ENCODE peak calls at places on chromosomes 13 and 19, in five cellular contexts. F is A549; T is activated naive CD4-positive, alpha-beta T cell treated with anti-CD3 and anti-CD28 coated beads, Interleukin-2, amount 50 U/mL, for 16 hours; J is lung; R is KBM-7. W is an unnamed sample.

GRCh38 chr19:57320180-57321084 is at the start of gene ZNF543:
- DNase-seq in T (peak; percentile 94), F (peak; percentile 98), R (peak; percentile 96), J (peak; percentile 94), W (peak; percentile 97)

GRCh38 chr13:45411226-45411625 is 6.9 kb downstream of the SLC25A30 start:
- DNase-seq in F (no peak), R (no peak), J (no peak), T (no peak), W (no peak)

GRCh38 chr13:87052731-87053130 is 618.4 kb upstream of the SLITRK5 start:
- DNase-seq in J (no peak), F (no peak), R (no peak), T (no peak), W (no peak)

GRCh38 chr19:30895946-30896345 is 453.3 kb downstream of the TSHZ3 start:
- DNase-seq in T (no peak), F (no peak), R (no peak), J (no peak), W (no peak)

GRCh38 chr13:24271611-24272451 is 37.5 kb upstream of the C1QTNF9 start:
- DNase-seq in F (no peak), J (peak; percentile 69), T (peak; percentile 53), R (peak; percentile 91), W (peak; percentile 75)

GRCh38 chr19:49243129-49243528 is 81.9 kb downstream of the SLC6A16 start:
- DNase-seq in F (no peak), J (no peak), R (no peak), T (no peak), W (no peak)

GRCh38 chr19:5823579-5824281 is 15.8 kb downstream of the FUT6 start:
- DNase-seq in F (peak; percentile 53), T (no peak), R (no peak), J (no peak), W (no peak)

GRCh38 chr13:79870123-79870522 is 389.2 kb downstream of the NDFIP2 start:
- DNase-seq in F (no peak), J (no peak), T (no peak), R (no peak), W (no peak)

GRCh38 chr13:75550159-75550567 is 572 bp downstream of the UCHL3 start:
- DNase-seq in R (peak; percentile 72), T (peak; percentile 31), F (peak; percentile 27), J (peak; percentile 37), W (peak; percentile 53)

GRCh38 chr13:97567510-97568243 is 133.7 kb downstream of the RAP2A start:
- DNase-seq in T (no peak), F (peak; percentile 18), J (peak; percentile 63), R (peak; percentile 39), W (peak; percentile 32)

GRCh38 chr13:75376792-75377402 is 105.1 kb downstream of the TBC1D4 start:
- DNase-seq in J (no peak), T (no peak), F (no peak), R (no peak), W (no peak)

GRCh38 chr13:36345438-36346221 is 564 bp downstream of the SPART start:
- DNase-seq in R (peak; percentile 75), T (peak; percentile 42), F (peak; percentile 14), J (peak; percentile 68), W (peak; percentile 63)

GRCh38 chr13:84994582-84994981 is 804.6 kb downstream of the SLITRK6 start:
- DNase-seq in T (no peak), F (peak; percentile 2), J (no peak), R (no peak), W (no peak)

GRCh38 chr13:97165527-97166425 is 56.4 kb upstream of the MBNL2 start:
- DNase-seq in T (no peak), J (no peak), F (no peak), R (no peak), W (no peak)

GRCh38 chr19:5130371-5131030 is 161.6 kb downstream of the KDM4B start:
- DNase-seq in J (no peak), F (no peak), T (peak; percentile 42), R (no peak), W (no peak)

GRCh38 chr19:4375620-4376228 is 24.6 kb downstream of the SH3GL1 start:
- DNase-seq in R (peak; percentile 65), F (no peak), T (no peak), J (no peak), W (no peak)

GRCh38 chr19:40314646-40315045 is 29.5 kb upstream of the AKT2 start:
- DNase-seq in F (no peak), R (no peak), J (no peak), T (no peak), W (no peak)

GRCh38 chr19:32154418-32154817 is 191.0 kb upstream of the ZNF507 start:
- DNase-seq in T (no peak), J (no peak), F (no peak), R (no peak), W (no peak)

GRCh38 chr19:16386619-16387240 is 62.1 kb downstream of the KLF2 start:
- DNase-seq in T (peak; percentile 44), R (peak; percentile 72), J (no peak), F (peak; percentile 35), W (peak; percentile 83)

GRCh38 chr19:51364200-51365106 is 1.7 kb downstream of the ETFB start:
- DNase-seq in F (peak; percentile 50), J (no peak), R (no peak), T (no peak), W (no peak)

GRCh38 chr13:74372511-74372910 is 238.3 kb upstream of the KLF12 start:
- DNase-seq in J (no peak), R (no peak), F (no peak), T (no peak), W (no peak)

GRCh38 chr19:38401148-38401547 is 1.7 kb upstream of the FAM98C start:
- DNase-seq in F (no peak), T (no peak), J (no peak), R (no peak), W (no peak)

GRCh38 chr19:11152318-11153062 is 3.1 kb downstream of the SPC24 start:
- DNase-seq in F (no peak), T (no peak), J (peak; percentile 49), R (no peak), W (peak; percentile 60)

GRCh38 chr13:43046259-43046658 is 22.9 kb downstream of the DNAJC15 start:
- DNase-seq in J (no peak), T (no peak), F (no peak), R (no peak), W (no peak)

GRCh38 chr19:41089955-41090354 is 1.7 kb downstream of the CYP2A13 start:
- DNase-seq in F (no peak), R (no peak), J (no peak), T (no peak), W (no peak)

GRCh38 chr13:110347535-110348308 is 40.6 kb downstream of the COL4A2 start:
- DNase-seq in T (no peak), J (no peak), F (peak; percentile 53), R (no peak), W (peak; percentile 64)

GRCh38 chr13:34401741-34402140 is 540.3 kb upstream of the NBEA start:
- DNase-seq in R (no peak), J (no peak), F (no peak), T (no peak), W (no peak)

W was measured in AG08396.